ENCODE peak calls at places on chromosome 14, in four cellular contexts. C is A549, M is breast epithelium, W is stomach. A is an unnamed sample.

GRCh38 chr14:100862793-100863192 is 36.9 kb downstream of the MEG3 start:
- DNase-seq in C (no peak), M (no peak), W (no peak), A (no peak)

GRCh38 chr14:85273099-85273677 is 256.8 kb upstream of the FLRT2 start:
- DNase-seq in M (no peak), C (no peak), W (no peak), A (no peak)

GRCh38 chr14:25516838-25517237 is 466.9 kb upstream of the STXBP6 start:
- DNase-seq in W (no peak), C (no peak), M (no peak), A (no peak)

GRCh38 chr14:70909788-70910614 is 2.7 kb downstream of the PCNX1 start:
- DNase-seq in W (no peak), M (no peak), C (no peak), A (no peak)

GRCh38 chr14:20247651-20248246 is 8.7 kb downstream of the OR11H4 start:
- DNase-seq in W (no peak), M (no peak), C (peak; percentile 10), A (no peak)

GRCh38 chr14:72892879-72893635 is 844 bp downstream of the DPF3 start:
- DNase-seq in W (no peak), C (no peak), M (no peak), A (no peak)

GRCh38 chr14:68047910-68048309 is 228.3 kb downstream of the RAD51B start:
- DNase-seq in M (no peak), W (no peak), C (no peak), A (no peak)

GRCh38 chr14:105419055-105419304 is 647 bp upstream of the MTA1 start:
- DNase-seq in W (no peak), C (no peak), M (no peak), A (no peak)

GRCh38 chr14:98877065-98877464 is 394.9 kb downstream of the BCL11B start:
- DNase-seq in M (no peak), C (no peak), W (no peak), A (no peak)

GRCh38 chr14:67411820-67412421 is at the start of gene PLEK2:
- DNase-seq in W (peak; percentile 80), M (peak; percentile 68), C (peak; percentile 40), A (no peak)

GRCh38 chr14:29463727-29464370 is 463.8 kb downstream of the PRKD1 start:
- DNase-seq in M (no peak), W (no peak), C (no peak), A (no peak)

GRCh38 chr14:24798911-24799310 is 164.9 kb upstream of the GZMB start:
- DNase-seq in M (no peak), W (no peak), C (no peak), A (no peak)

GRCh38 chr14:74919421-74920165 is 3.5 kb downstream of the RPS6KL1 start:
- DNase-seq in C (no peak), W (no peak), M (no peak), A (no peak)

GRCh38 chr14:77615231-77616132 is 955 bp downstream of the SPTLC2 start:
- DNase-seq in C (no peak), W (no peak), M (no peak), A (no peak)

GRCh38 chr14:99213101-99213500 is 58.9 kb downstream of the BCL11B start:
- DNase-seq in W (no peak), C (no peak), M (no peak), A (no peak)

GRCh38 chr14:57714487-57714899 is 151.4 kb downstream of the SLC35F4 start:
- DNase-seq in W (no peak), M (no peak), C (no peak), A (no peak)

GRCh38 chr14:38197001-38197760 is 10.5 kb upstream of the SSTR1 start:
- DNase-seq in W (no peak), C (no peak), M (no peak), A (no peak)

GRCh38 chr14:104113631-104114420 is 24.6 kb upstream of the KIF26A start:
- DNase-seq in W (peak; percentile 26), C (no peak), M (peak; percentile 41), A (no peak)

GRCh38 chr14:28406181-28406580 is 360.4 kb upstream of the FOXG1 start:
- DNase-seq in M (no peak), W (no peak), C (no peak), A (no peak)

GRCh38 chr14:53924754-53925153 is 31.9 kb downstream of the BMP4 start:
- DNase-seq in M (no peak), C (peak; percentile 8), W (no peak), A (no peak)

GRCh38 chr14:77616133-77616453 is 344 bp downstream of the SPTLC2 start:
- DNase-seq in C (peak; percentile 21), W (no peak), M (no peak), A (no peak)

GRCh38 chr14:77124345-77125274 is 17.0 kb downstream of the ZDHHC22 start:
- DNase-seq in M (no peak), C (no peak), W (peak; percentile 72), A (no peak)

GRCh38 chr14:94049625-94050023 is 23.5 kb downstream of the OTUB2 start:
- DNase-seq in W (no peak), C (no peak), M (no peak), A (no peak)

GRCh38 chr14:52552063-52552988 is at the start of the genes GPR137C and TXNDC16:
- DNase-seq in M (peak; percentile 100), C (peak; percentile 97), W (peak; percentile 100), A (peak; percentile 96)
- TF ChIP-seq POLR2A in M (peak; percentile 71), C (peak; percentile 47), W (no peak), A (peak; percentile 95)

GRCh38 chr14:23301969-23302289 is 730 bp downstream of the PPP1R3E start:
- DNase-seq in C (no peak), W (no peak), M (no peak), A (no peak)

GRCh38 chr14:23299986-23300686 is 2.5 kb downstream of the PPP1R3E start:
- DNase-seq in W (no peak), C (no peak), M (no peak), A (no peak)

GRCh38 chr14:23300687-23301223 is 1.9 kb downstream of the PPP1R3E start:
- DNase-seq in M (no peak), W (no peak), C (no peak), A (no peak)

GRCh38 chr14:23301288-23301968 is 1.2 kb downstream of the PPP1R3E start:
- DNase-seq in C (peak; percentile 96), W (peak; percentile 99), M (peak; percentile 96), A (peak; percentile 93)

DNA sequence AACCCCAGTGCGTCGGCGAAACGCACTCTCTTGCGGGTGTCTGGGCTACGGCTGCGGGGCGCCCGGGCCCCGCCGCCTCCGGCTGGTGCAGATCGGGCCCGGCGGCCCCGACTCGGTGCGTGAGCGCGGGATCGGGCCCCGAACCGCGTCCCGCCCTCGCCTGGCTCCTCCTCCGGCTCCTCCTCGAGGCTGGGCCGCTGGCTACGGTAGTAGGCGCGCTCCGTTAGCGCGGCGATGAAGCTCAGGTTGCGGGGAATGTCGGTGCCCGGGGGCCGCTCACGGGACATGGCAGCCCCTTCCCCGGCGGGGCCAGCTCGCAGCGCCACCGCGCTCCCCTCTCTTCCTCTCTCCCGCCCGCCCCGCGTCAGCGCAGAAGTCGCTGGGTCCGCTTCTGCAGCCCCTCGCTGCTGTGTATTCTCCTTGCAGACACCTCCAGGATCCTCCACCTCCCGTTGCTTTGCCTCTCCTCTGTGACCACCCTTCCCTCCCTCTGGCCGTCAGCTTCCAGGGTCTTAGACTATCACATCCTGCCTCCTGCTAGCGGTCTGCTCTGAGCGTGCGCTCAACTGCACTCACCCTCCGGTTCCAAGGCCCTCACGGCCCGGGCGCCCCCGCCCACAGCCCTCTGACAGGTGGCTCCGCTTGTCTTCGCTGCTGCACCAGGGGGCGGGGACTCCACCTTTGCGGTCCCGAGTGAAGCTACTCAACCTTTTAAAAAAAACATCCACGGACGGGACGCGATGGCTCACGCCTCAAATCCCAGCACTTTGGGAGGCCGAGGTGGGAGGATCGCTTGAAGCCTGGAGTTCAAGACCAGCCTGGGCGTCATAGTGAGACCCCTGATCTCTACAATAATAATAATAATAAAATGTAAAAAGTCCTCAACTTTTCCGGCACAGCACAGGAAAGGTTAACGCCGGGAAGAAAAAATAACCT is at the start of gene PPP1R3E:
- DNase-seq in C (peak; percentile 40), W (peak; percentile 75), M (no peak), A (no peak)
- TF ChIP-seq POLR2A in C (no peak), W (no peak), M (no peak), A (no peak)

DNA sequence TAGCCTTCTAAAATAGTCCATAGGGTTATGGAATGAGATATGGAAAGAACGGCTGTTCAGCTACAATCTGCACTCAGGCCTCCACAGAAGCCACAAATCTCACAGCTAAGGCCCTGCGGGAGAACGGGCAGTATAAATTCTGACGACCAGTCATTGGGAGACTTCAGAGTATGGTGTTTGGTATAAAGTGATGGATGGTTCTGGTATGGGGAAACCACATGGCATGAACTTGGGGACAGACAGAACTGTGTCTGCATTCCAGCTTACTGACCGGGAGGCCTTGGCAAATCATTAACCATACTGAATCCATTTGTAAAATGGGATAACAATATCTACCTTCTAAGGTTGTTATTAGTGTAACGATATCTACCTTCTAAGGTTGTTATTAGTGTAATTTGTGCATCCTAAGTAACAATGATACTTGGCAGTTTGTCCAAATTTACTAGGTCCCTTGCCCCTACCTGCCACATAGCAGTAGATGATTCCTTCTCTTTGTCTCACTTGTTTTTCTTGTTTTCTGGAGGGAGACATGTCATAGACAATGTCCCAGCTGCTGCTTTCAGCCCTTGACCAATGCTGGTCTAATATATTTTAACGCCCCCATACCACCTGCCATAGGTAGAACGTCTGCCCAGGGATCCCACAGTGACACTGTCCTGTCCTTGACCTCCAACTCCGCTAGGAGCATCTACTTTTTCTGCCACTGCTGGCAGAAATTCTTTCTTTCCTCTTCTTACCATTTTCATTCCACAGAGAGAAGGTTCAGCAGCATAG is 6.8 kb downstream of the CDKL1 start:
- DNase-seq in W (no peak), M (no peak), C (peak; percentile 21), A (no peak)
- TF ChIP-seq POLR2A in W (no peak), M (no peak), C (no peak), A (no peak)

GRCh38 chr14:31988237-31988636 is 88.9 kb upstream of the ARHGAP5 start:
- DNase-seq in M (no peak), C (no peak), W (no peak), A (no peak)
- TF ChIP-seq POLR2A in M (no peak), C (no peak), W (no peak), A (no peak)

GRCh38 chr14:23469127-23469905 is at the start of gene NGDN:
- DNase-seq in W (peak; percentile 94), M (peak; percentile 91), C (peak; percentile 98), A (peak; percentile 89)
- TF ChIP-seq POLR2A in W (no peak), M (peak; percentile 49), C (peak; percentile 77), A (no peak)

GRCh38 chr14:35380794-35381193 is 23.8 kb downstream of the NFKBIA start:
- DNase-seq in C (no peak), W (no peak), M (no peak), A (no peak)
- TF ChIP-seq POLR2A in C (no peak), W (no peak), M (no peak), A (no peak)

DNA sequence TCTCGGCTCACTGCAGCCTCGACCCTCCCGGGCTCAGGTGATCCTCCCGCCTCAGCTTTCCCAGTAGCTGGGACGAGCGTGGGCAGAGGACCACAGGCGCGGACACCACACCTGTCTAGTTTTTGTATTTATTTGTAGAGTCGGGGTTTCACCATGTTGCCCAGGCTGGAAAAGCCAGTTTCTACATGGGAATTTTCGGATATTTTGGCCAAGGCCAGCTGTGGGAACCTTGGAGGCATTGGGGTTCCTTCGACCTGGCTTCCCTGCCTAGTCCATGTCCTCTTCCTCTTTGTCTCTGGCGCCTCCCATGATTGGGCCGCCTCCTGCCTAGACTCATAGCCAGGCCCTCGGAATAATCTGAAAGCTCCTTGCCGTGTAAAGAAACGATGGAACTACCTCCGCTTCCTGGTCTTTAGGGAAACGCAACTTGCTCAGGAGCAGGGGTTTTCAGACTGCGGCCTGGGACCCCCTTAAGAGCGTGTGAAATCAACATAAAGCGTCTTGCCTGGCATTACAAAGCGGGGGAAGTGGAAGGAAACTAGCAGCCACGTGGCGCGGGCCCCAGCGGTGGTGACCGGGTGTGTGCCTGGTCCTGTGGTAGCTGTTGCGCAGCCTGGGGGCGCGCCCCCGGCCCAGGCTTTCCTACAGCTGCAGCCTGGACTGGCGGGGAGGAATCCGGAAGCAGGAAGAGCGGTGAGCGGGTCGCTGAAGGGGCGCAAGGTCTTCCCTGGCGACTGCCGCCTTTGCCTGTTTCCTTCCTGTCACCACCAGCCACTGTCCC is 1.4 kb upstream of the HSP90AA1 start:
- DNase-seq in W (peak; percentile 51), C (no peak), M (no peak), A (no peak)
- TF ChIP-seq POLR2A in W (no peak), C (peak; percentile 1), M (no peak), A (no peak)